ENCODE peak calls at places on chromosomes 4 and X, in seven cellular contexts. A is HCT116, C is fibroblast of the aortic adventitia, D is heart right ventricle, L is ovary, K is transverse colon, V is thyroid gland. H is an unnamed sample.

GRCh38 chr4:122765702-122766352 is 33.3 kb downstream of the BBS12 start:
- DNase-seq in A (no peak), C (peak; percentile 93), D (no peak), L (no peak), K (no peak), V (no peak), H (peak; percentile 81)

GRCh38 chr4:56086073-56086521 is 137.4 kb downstream of the CEP135 start:
- DNase-seq in A (no peak), C (no peak), D (no peak), L (no peak), K (peak; percentile 32), V (no peak), H (no peak)

GRCh38 chr4:124804584-124804983 is 92.1 kb upstream of the ANKRD50 start:
- DNase-seq in A (no peak), C (no peak), D (no peak), L (no peak), K (no peak), V (no peak), H (no peak)

GRCh38 chr4:39597695-39598381 is 40.8 kb downstream of the SMIM14 start:
- DNase-seq in A (no peak), C (no peak), D (no peak), L (no peak), K (no peak), V (no peak), H (no peak)

GRCh38 chr4:52045028-52045427 is 6.1 kb upstream of the SPATA18 start:
- DNase-seq in A (no peak), C (no peak), D (no peak), L (no peak), K (no peak), V (no peak), H (no peak)

GRCh38 chr4:78205601-78206000 is 148.5 kb downstream of the FRAS1 start:
- DNase-seq in A (no peak), C (no peak), D (no peak), L (no peak), K (no peak), V (no peak), H (no peak)

GRCh38 chrX:16797358-16797757 is 11.1 kb downstream of the TXLNG start:
- DNase-seq in A (no peak), C (peak; percentile 79), D (no peak), L (peak; percentile 27), K (no peak), V (peak; percentile 1), H (no peak)

GRCh38 chr4:54723786-54724185 is 66.0 kb downstream of the KIT start:
- DNase-seq in A (no peak), C (no peak), D (no peak), L (no peak), K (no peak), V (no peak), H (no peak)

GRCh38 chr4:140250989-140251552 is 97.1 kb upstream of the MAML3 start:
- DNase-seq in A (no peak), C (no peak), D (no peak), L (no peak), K (no peak), V (peak; percentile 9), H (peak; percentile 37)

GRCh38 chrX:153873282-153874090 is 12.5 kb downstream of the L1CAM start:
- DNase-seq in A (no peak), C (no peak), D (no peak), L (no peak), K (no peak), V (no peak), H (no peak)

GRCh38 chr4:117786566-117786965 is 247.7 kb upstream of the NDST3 start:
- DNase-seq in A (no peak), C (no peak), D (no peak), L (no peak), K (no peak), V (no peak), H (no peak)

GRCh38 chrX:15509845-15510244 is 9.2 kb downstream of the BMX start:
- DNase-seq in A (no peak), C (no peak), D (no peak), L (no peak), K (no peak), V (no peak), H (no peak)

GRCh38 chr4:80138556-80139538 is 58.5 kb upstream of the PRDM8 start:
- DNase-seq in A (no peak), C (peak; percentile 53), D (no peak), L (no peak), K (peak; percentile 8), V (no peak), H (peak; percentile 70)

GRCh38 chr4:104966349-104967033 is 180.2 kb upstream of the TET2 start:
- DNase-seq in A (no peak), C (peak; percentile 7), D (no peak), L (no peak), K (peak; percentile 31), V (no peak), H (peak; percentile 89)

GRCh38 chr4:184503869-184504300 is 29.5 kb upstream of the IRF2 start:
- DNase-seq in A (no peak), C (no peak), D (no peak), L (no peak), K (no peak), V (no peak), H (peak; percentile 55)

GRCh38 chrX:24498181-24498580 is 33.1 kb downstream of the PDK3 start:
- DNase-seq in A (no peak), C (peak; percentile 39), D (peak; percentile 8), L (no peak), K (peak; percentile 22), V (no peak), H (peak; percentile 21)

GRCh38 chrX:10444204-10444603 is 176.2 kb downstream of the MID1 start:
- DNase-seq in A (no peak), C (no peak), D (no peak), L (no peak), K (no peak), V (no peak), H (no peak)
- TF ChIP-seq CTCF in A (no peak), C (no peak), D (no peak), L (no peak), K (no peak), V (no peak), H (no peak)

GRCh38 chr4:1344696-1345095 is 2.3 kb upstream of the UVSSA start:
- DNase-seq in A (no peak), C (no peak), D (no peak), L (no peak), K (no peak), V (no peak), H (peak; percentile 52)
- H3K4me3 ChIP-seq in A (no peak overlapping the region), C (peak overlapping the region; percentile 13), D (no peak overlapping the region), L (no peak overlapping the region), K (no peak overlapping the region), V (no peak overlapping the region), H (no peak overlapping the region)

GRCh38 chr4:64399313-64400109 is 9.7 kb downstream of the TECRL start:
- DNase-seq in A (no peak), C (no peak), D (no peak), L (no peak), K (no peak), V (no peak), H (no peak)

DNA sequence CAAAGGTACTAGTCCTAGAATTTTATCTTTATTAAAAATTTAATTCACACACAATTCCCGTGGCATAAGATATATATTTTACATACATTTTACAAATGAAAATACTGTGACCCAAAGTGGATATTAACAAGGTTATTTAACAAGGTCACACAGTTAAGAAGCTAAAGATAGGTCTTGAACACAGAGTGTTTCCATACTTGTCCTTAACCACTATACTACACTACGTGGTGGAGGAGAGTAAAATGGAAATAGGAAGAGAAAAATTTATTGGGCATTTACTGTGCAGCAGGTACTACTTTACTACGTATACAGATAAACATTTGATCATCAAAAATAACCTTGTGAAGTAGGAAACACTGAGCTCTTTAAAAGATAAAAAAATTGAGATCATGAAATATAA is 14.8 kb downstream of the TECRL start:
- DNase-seq in A (no peak), C (no peak), D (no peak), L (no peak), K (no peak), V (no peak), H (no peak)
- TF ChIP-seq CTCF in A (no peak), C (no peak), D (no peak), L (no peak), K (no peak), V (no peak), H (no peak)

GRCh38 chrX:129823523-129823922 is 20.2 kb downstream of the ZDHHC9 start:
- DNase-seq in A (no peak), C (no peak), D (no peak), L (no peak), K (no peak), V (no peak), H (no peak)
- H3K4me3 ChIP-seq in A (no peak overlapping the region), C (no peak overlapping the region), D (no peak overlapping the region), L (no peak overlapping the region), K (no peak overlapping the region), V (no peak overlapping the region), H (no peak overlapping the region)

GRCh38 chrX:104918122-104918521 is 302.4 kb downstream of the TEX13A start:
- DNase-seq in A (no peak), C (no peak), D (no peak), L (no peak), K (no peak), V (no peak), H (no peak)

DNA sequence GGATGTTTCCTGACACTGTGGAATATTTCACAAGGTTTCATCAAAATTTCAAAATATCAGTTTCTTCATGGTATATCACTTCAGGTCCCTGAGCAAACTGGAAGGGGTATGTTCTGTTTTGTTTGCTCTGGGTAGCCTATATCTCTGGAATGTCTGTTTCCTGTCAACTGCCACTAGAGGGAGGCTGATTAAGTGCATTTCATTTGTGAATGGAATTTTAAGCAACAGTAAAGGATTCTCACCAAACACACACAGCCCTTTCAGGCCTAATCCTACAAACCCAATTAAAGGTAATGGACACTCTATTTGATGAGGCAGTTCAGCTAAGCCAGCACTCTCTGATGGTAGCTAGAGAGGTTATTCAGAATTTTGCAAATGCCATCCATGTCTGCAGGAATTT is 307.1 kb downstream of the TEX13A start:
- DNase-seq in A (no peak), C (no peak), D (no peak), L (no peak), K (no peak), V (no peak), H (peak; percentile 9)
- TF ChIP-seq CTCF in A (peak; percentile 45), C (peak; percentile 42), D (peak; percentile 47), L (no peak), K (peak; percentile 28), V (peak; percentile 32), H (peak; percentile 56)

DNA sequence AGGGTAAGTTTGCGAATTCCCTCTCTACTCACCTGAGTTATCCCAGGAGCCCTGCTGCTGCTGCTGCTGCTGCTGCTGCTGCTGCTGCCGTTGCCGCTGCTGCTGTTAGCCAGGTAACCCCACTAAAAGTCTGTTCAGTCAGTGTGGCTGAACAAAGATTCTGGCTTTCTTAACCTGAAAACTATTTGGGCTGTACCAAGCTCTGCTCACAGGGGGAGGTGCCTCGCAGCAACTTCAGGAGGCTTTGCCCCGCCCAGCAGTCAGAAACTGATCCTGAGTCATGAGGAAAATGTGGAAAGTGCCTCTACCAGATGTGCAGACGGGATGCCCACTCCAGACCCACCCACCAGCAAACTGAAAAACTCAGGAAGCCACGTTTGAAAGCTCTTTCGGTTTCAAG is at the start of gene CAPN6:
- DNase-seq in A (no peak), C (peak; percentile 4), D (no peak), L (peak; percentile 23), K (peak; percentile 11), V (peak; percentile 57), H (peak; percentile 65)
- H3K4me3 ChIP-seq in A (no peak within 1 kb of the TSS), C (no peak within 1 kb of the TSS), D (no peak within 1 kb of the TSS), L (peak within 1 kb of the TSS; percentile 5), K (no peak within 1 kb of the TSS), V (no peak within 1 kb of the TSS), H (no peak within 1 kb of the TSS)

GRCh38 chr4:127965062-127965802 is at the start of the genes ABHD18 and MFSD8:
- DNase-seq in A (peak; percentile 99), C (peak; percentile 99), D (peak; percentile 98), L (peak; percentile 99), K (peak; percentile 100), V (peak; percentile 100), H (peak; percentile 100)
- TF ChIP-seq CTCF in A (peak; percentile 46), C (peak; percentile 54), D (peak; percentile 40), L (peak; percentile 64), K (peak; percentile 40), V (peak; percentile 47), H (peak; percentile 45)

H was measured in epithelial cell of esophagus.